ENCODE peak calls at places on chromosomes 16 and 17, in seven cellular contexts. O is stimulated activated CD4-positive, alpha-beta T cell treated with anti-CD3 and anti-CD28 coated beads, Interleukin-2, amount 100 ng/mL, for 48 hours; H is neural progenitor cell; Y is fibroblast of lung; T is astrocyte of the spinal cord; I is T-cell; X is tibial nerve. S is an unnamed sample.
A peak's percentile ranks its signal among the peaks of the same experiment; 100 is the strongest.

GRCh38 chr17:80330276-80330675 is 69.6 kb downstream of the RNF213 start:
- DNase-seq in O (no peak), H (no peak), Y (no peak), T (no peak), I (no peak), X (no peak), S (no peak)

GRCh38 chr16:74606521-74607309 is at the start of gene GLG1:
- DNase-seq in O (peak; percentile 87), H (peak; percentile 97), Y (peak; percentile 90), T (peak; percentile 95), I (peak; percentile 86), X (peak; percentile 83), S (peak; percentile 91)

GRCh38 chr17:77304051-77304745 is 163.4 kb downstream of the SEC14L1 start:
- DNase-seq in O (no peak), H (no peak), Y (peak; percentile 33), T (peak; percentile 52), I (no peak), X (no peak), S (no peak)

GRCh38 chr17:76479515-76480048 is 12.2 kb downstream of the AANAT start:
- DNase-seq in O (no peak), H (no peak), Y (no peak), T (no peak), I (no peak), X (no peak), S (no peak)

GRCh38 chr17:56890390-56890789 is 23.5 kb downstream of the TRIM25 start:
- DNase-seq in O (no peak), H (no peak), Y (no peak), T (no peak), I (no peak), X (no peak), S (no peak)

GRCh38 chr17:45092932-45093430 is 31.9 kb downstream of the NMT1 start:
- DNase-seq in O (no peak), H (no peak), Y (peak; percentile 100), T (peak; percentile 97), I (no peak), X (peak; percentile 78), S (peak; percentile 88)

GRCh38 chr17:596763-597644 is 117.6 kb downstream of the VPS53 start:
- DNase-seq in O (peak; percentile 30), H (no peak), Y (peak; percentile 95), T (peak; percentile 73), I (no peak), X (no peak), S (no peak)

GRCh38 chr17:79626156-79626890 is 15.5 kb upstream of the RBFOX3 start:
- DNase-seq in O (no peak), H (no peak), Y (no peak), T (no peak), I (no peak), X (no peak), S (no peak)

GRCh38 chr17:494601-495195 is 142.1 kb upstream of the RPH3AL start:
- DNase-seq in O (no peak), H (no peak), Y (no peak), T (no peak), I (no peak), X (no peak), S (no peak)

GRCh38 chr16:79369796-79370195 is 230.7 kb downstream of the MAF start:
- DNase-seq in O (no peak), H (no peak), Y (no peak), T (no peak), I (no peak), X (no peak), S (no peak)

GRCh38 chr16:86485746-86486145 is 24.6 kb upstream of the FOXF1 start:
- DNase-seq in O (no peak), H (no peak), Y (no peak), T (no peak), I (no peak), X (no peak), S (no peak)

GRCh38 chr16:59170065-59170712 is 436.1 kb upstream of the GOT2 start:
- DNase-seq in O (no peak), H (no peak), Y (no peak), T (no peak), I (no peak), X (no peak), S (no peak)

GRCh38 chr17:29776026-29776425 is 153.3 kb upstream of the CORO6 start:
- DNase-seq in O (no peak), H (no peak), Y (no peak), T (no peak), I (no peak), X (no peak), S (no peak)

GRCh38 chr16:75491876-75492275 is 3.4 kb downstream of the CHST6 start:
- DNase-seq in O (no peak), H (peak; percentile 35), Y (no peak), T (no peak), I (no peak), X (no peak), S (peak; percentile 58)

GRCh38 chr17:82205720-82206508 is 6.7 kb downstream of the CCDC57 start:
- DNase-seq in O (peak; percentile 69), H (peak; percentile 89), Y (peak; percentile 81), T (peak; percentile 84), I (peak; percentile 83), X (peak; percentile 73), S (peak; percentile 67)

GRCh38 chr17:48930435-48930873 is 14.2 kb downstream of the SNF8 start:
- DNase-seq in O (no peak), H (no peak), Y (no peak), T (no peak), I (no peak), X (no peak), S (no peak)

GRCh38 chr17:77374170-77374936 is 233.6 kb downstream of the SEC14L1 start:
- DNase-seq in O (peak; percentile 63), H (peak; percentile 96), Y (peak; percentile 87), T (peak; percentile 85), I (peak; percentile 69), X (peak; percentile 71), S (no peak)

GRCh38 chr17:6597727-6598126 is 41.4 kb upstream of the PITPNM3 start:
- DNase-seq in O (no peak), H (no peak), Y (no peak), T (no peak), I (no peak), X (no peak), S (no peak)

GRCh38 chr16:35298460-35299243 is 1839.2 kb downstream of the TP53TG3F start:
- DNase-seq in O (no peak), H (no peak), Y (no peak), T (no peak), I (no peak), X (no peak), S (no peak)

GRCh38 chr17:29138991-29139682 is 41.1 kb downstream of the MYO18A start:
- DNase-seq in O (peak; percentile 36), H (no peak), Y (no peak), T (no peak), I (peak; percentile 26), X (no peak), S (peak; percentile 51)

GRCh38 chr17:83012873-83013778 is 66.3 kb upstream of the METRNL start:
- DNase-seq in O (no peak), H (no peak), Y (peak; percentile 95), T (peak; percentile 88), I (no peak), X (no peak), S (no peak)

GRCh38 chr16:83994703-83995102 is 26.7 kb downstream of the NECAB2 start:
- DNase-seq in O (no peak), H (peak; percentile 24), Y (no peak), T (no peak), I (no peak), X (no peak), S (no peak)

S was measured in amygdala.